ENCODE peak calls at places on chromosomes 7 and 10, in five cellular contexts. U is astrocyte, V is anterior cingulate cortex, L is left ventricle myocardium inferior, X is G401. W is an unnamed sample.

GRCh38 chr7:156156734-156157408 is 344.6 kb upstream of the SHH start:
- DNase-seq in L (no peak), U (peak), V (peak), X (peak), W (no peak)

GRCh38 chr7:29469984-29470557 is 93.6 kb upstream of the PRR15 start:
- DNase-seq in V (no peak), L (no peak), X (no peak), U (no peak), W (no peak)

GRCh38 chr7:157719008-157719682 is 382.3 kb downstream of the DNAJB6 start:
- DNase-seq in L (no peak), X (no peak), V (no peak), U (no peak), W (no peak)

GRCh38 chr10:17430647-17431355 is 23.6 kb downstream of the ST8SIA6 start:
- DNase-seq in U (peak), L (peak), X (peak), V (peak), W (peak)

GRCh38 chr7:81366546-81366945 is 403.3 kb downstream of the HGF start:
- DNase-seq in V (no peak), U (peak), X (no peak), L (no peak), W (no peak)

GRCh38 chr10:14405076-14406065 is 74.6 kb upstream of the FRMD4A start:
- DNase-seq in V (no peak), L (no peak), X (peak), U (peak), W (no peak)

GRCh38 chr7:26201261-26202018 is at the start of gene CBX3:
- DNase-seq in X (peak), U (peak), V (peak), L (peak), W (peak)

GRCh38 chr7:116683786-116684185 is 11.8 kb downstream of the MET start:
- DNase-seq in X (no peak), V (no peak), U (no peak), L (no peak), W (no peak)

GRCh38 chr7:107902381-107902780 is 11.4 kb downstream of the DLD start:
- DNase-seq in U (peak), V (no peak), X (peak), L (no peak), W (no peak)

GRCh38 chr10:9024210-9024609 is 969.7 kb downstream of the GATA3 start:
- DNase-seq in X (no peak), V (no peak), U (no peak), L (no peak), W (no peak)

GRCh38 chr10:11448190-11448544 is 163.3 kb downstream of the USP6NL start:
- DNase-seq in U (no peak), V (no peak), X (no peak), L (no peak), W (no peak)

GRCh38 chr7:279821-280220 is 10.1 kb upstream of the FOXL3 start:
- DNase-seq in L (peak), X (no peak), V (no peak), U (no peak), W (no peak)

GRCh38 chr7:114468844-114469243 is 54.2 kb downstream of the FOXP2 start:
- DNase-seq in L (no peak), U (no peak), X (no peak), V (no peak), W (no peak)

GRCh38 chr7:17492437-17492836 is 194.0 kb downstream of the AHR start:
- DNase-seq in L (no peak), V (no peak), U (no peak), X (no peak), W (no peak)

GRCh38 chr7:104548861-104549260 is 220.5 kb downstream of the LHFPL3 start:
- DNase-seq in L (no peak), U (no peak), X (no peak), V (no peak), W (no peak)

GRCh38 chr7:84073476-84073875 is 121.1 kb downstream of the SEMA3A start:
- DNase-seq in L (no peak), U (peak), X (no peak), V (no peak), W (no peak)

GRCh38 chr10:11724938-11725776 is 17.0 kb upstream of the ECHDC3 start:
- DNase-seq in V (no peak), U (peak), L (no peak), X (peak), W (no peak)

GRCh38 chr7:90952649-90952991 is 311.6 kb upstream of the FZD1 start:
- DNase-seq in V (no peak), U (no peak), L (no peak), X (no peak), W (no peak)

GRCh38 chr7:78770422-78771410 is 682.8 kb downstream of the MAGI2 start:
- DNase-seq in X (peak), V (peak), U (peak), L (no peak), W (no peak)

GRCh38 chr10:50224330-50224952 is 26.9 kb downstream of the ASAH2 start:
- DNase-seq in X (peak), U (peak), L (no peak), V (no peak), W (no peak)

GRCh38 chr7:126993626-126994213 is 259.0 kb downstream of the GRM8 start:
- DNase-seq in X (no peak), L (no peak), U (no peak), V (no peak), W (no peak)

GRCh38 chr7:137151056-137151731 is 192.3 kb downstream of the PTN start:
- DNase-seq in V (no peak), L (no peak), X (no peak), U (peak), W (no peak)

GRCh38 chr10:80104066-80104926 is 25.8 kb downstream of the TMEM254 start:
- DNase-seq in U (peak), V (no peak), L (no peak), X (no peak), W (no peak)